ENCODE peak calls at places on chromosomes 7 and 10, in five cellular contexts. F, E, C, B and A are unnamed samples.
A peak's percentile ranks its signal among the peaks of the same experiment; 100 is the strongest.

GRCh38 chr10:97065128-97065527 is 120.6 kb downstream of the SLIT1 start:
- DNase-seq in F (no peak), E (no peak), C (no peak), B (no peak), A (no peak)

GRCh38 chr7:43449577-43449976 is 133.3 kb upstream of the STK17A start:
- DNase-seq in F (no peak), E (peak; percentile 38), C (no peak), B (no peak), A (no peak)

GRCh38 chr10:42982886-42983594 is 93.8 kb upstream of the RET start:
- DNase-seq in F (no peak), E (no peak), C (no peak), B (no peak), A (peak; percentile 5)

GRCh38 chr10:74114041-74114448 is 36.6 kb downstream of the AP3M1 start:
- DNase-seq in F (no peak), E (no peak), C (no peak), B (no peak), A (no peak)

GRCh38 chr7:110977127-110977776 is 113.7 kb upstream of the LRRN3 start:
- DNase-seq in F (no peak), E (no peak), C (no peak), B (peak; percentile 61), A (no peak)

GRCh38 chr7:16268821-16269768 is 152.2 kb downstream of the CRPPA start:
- DNase-seq in F (no peak), E (no peak), C (no peak), B (peak; percentile 95), A (no peak)

GRCh38 chr10:44752451-44753441 is 158.4 kb upstream of the TMEM72 start:
- DNase-seq in F (no peak), E (no peak), C (no peak), B (peak; percentile 100), A (no peak)

GRCh38 chr7:35405461-35405860 is 151.6 kb upstream of the TBX20 start:
- DNase-seq in F (no peak), E (no peak), C (no peak), B (no peak), A (no peak)

GRCh38 chr10:96814264-96814663 is 17.8 kb upstream of the LCOR start:
- DNase-seq in F (no peak), E (no peak), C (no peak), B (peak; percentile 92), A (no peak)

GRCh38 chr10:16952610-16953009 is 135.4 kb upstream of the RSU1 start:
- DNase-seq in F (no peak), E (no peak), C (no peak), B (no peak), A (no peak)

GRCh38 chr7:130423636-130424035 is 17.2 kb downstream of the CEP41 start:
- DNase-seq in F (no peak), E (no peak), C (no peak), B (no peak), A (no peak)

GRCh38 chr7:84675633-84676034 is 481.0 kb upstream of the SEMA3A start:
- DNase-seq in F (no peak), E (no peak), C (no peak), B (peak; percentile 23), A (no peak)

GRCh38 chr10:52571516-52572182 is 200.9 kb downstream of the MBL2 start:
- DNase-seq in F (no peak), E (no peak), C (no peak), B (no peak), A (no peak)

GRCh38 chr7:121079425-121080169 is 91.1 kb downstream of the CPED1 start:
- DNase-seq in F (no peak), E (no peak), C (no peak), B (peak; percentile 7), A (no peak)

GRCh38 chr7:38321050-38321449 is 47.6 kb upstream of the TARP start:
- DNase-seq in F (no peak), E (no peak), C (no peak), B (no peak), A (no peak)

GRCh38 chr10:96509017-96509641 is 4.6 kb downstream of the TLL2 start:
- DNase-seq in F (no peak), E (peak; percentile 84), C (no peak), B (peak; percentile 91), A (no peak)

GRCh38 chr7:55018361-55019328 is at the start of gene EGFR:
- DNase-seq in F (peak; percentile 14), E (peak; percentile 30), C (peak; percentile 81), B (peak; percentile 73), A (no peak)

GRCh38 chr7:50153141-50153540 is 60.1 kb upstream of the ZPBP start:
- DNase-seq in F (peak; percentile 64), E (no peak), C (no peak), B (no peak), A (no peak)

GRCh38 chr10:79415736-79416577 is 29.5 kb downstream of the ZCCHC24 start:
- DNase-seq in F (no peak), E (no peak), C (no peak), B (no peak), A (no peak)

GRCh38 chr7:22672892-22673637 is 53.9 kb upstream of the IL6 start:
- DNase-seq in F (peak; percentile 83), E (no peak), C (no peak), B (no peak), A (no peak)

GRCh38 chr7:27747969-27748368 is 8.0 kb downstream of the TAX1BP1 start:
- DNase-seq in F (no peak), E (no peak), C (no peak), B (no peak), A (no peak)

GRCh38 chr10:95391570-95392249 is 100.9 kb upstream of the PDLIM1 start:
- DNase-seq in F (peak; percentile 52), E (peak; percentile 39), C (no peak), B (peak; percentile 39), A (no peak)

GRCh38 chr7:20594023-20594422 is 21.4 kb upstream of the ABCB5 start:
- DNase-seq in F (no peak), E (no peak), C (no peak), B (no peak), A (no peak)

GRCh38 chr7:7857143-7857583 is 111.4 kb upstream of the GLCCI1 start:
- DNase-seq in F (peak; percentile 51), E (no peak), C (no peak), B (no peak), A (no peak)

GRCh38 chr10:30433286-30433778 is 652 bp upstream of the MAP3K8 start:
- DNase-seq in F (peak; percentile 54), E (no peak), C (peak; percentile 78), B (peak; percentile 67), A (peak; percentile 16)

GRCh38 chr10:31090894-31091607 is 59.4 kb upstream of the ZNF438 start:
- DNase-seq in F (peak; percentile 84), E (no peak), C (no peak), B (peak; percentile 87), A (no peak)

GRCh38 chr10:95278061-95278988 is 12.5 kb downstream of the PDLIM1 start:
- DNase-seq in F (no peak), E (no peak), C (no peak), B (peak; percentile 46), A (no peak)

GRCh38 chr10:30182191-30183075 is 123.0 kb upstream of the JCAD start:
- DNase-seq in F (no peak), E (no peak), C (no peak), B (peak; percentile 95), A (no peak)

GRCh38 chr7:111765936-111766643 is 203.8 kb upstream of the IMMP2L start:
- DNase-seq in F (peak; percentile 90), E (no peak), C (no peak), B (no peak), A (no peak)

DNA sequence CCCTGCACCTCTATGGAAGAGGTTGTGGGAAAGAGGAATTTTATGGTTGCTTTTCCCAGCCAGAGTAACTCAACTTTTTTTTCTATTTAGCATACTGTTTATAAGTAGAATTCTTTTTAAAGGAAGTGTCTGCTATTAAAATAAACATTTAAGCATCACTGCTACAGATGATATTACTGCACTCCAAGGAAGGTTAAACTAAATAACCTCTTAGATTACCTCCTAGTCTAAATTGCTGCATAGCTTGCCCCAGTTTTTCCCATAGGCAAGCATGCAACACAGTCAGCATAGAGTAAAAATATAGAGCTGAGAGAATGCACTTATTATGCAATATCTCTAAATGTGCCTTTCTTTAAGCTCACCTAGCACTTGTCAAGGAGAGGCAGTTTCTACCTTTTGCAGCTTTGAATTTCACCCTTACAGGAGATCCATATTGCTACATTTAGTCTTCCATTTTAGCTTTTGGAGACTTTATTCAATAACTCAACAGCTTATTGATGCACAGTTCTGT is 1392.4 kb upstream of the CELF2 start:
- DNase-seq in F (no peak), E (no peak), C (no peak), B (peak; percentile 33), A (no peak)
- H3K9me3 ChIP-seq in F (no peaks in the 10 kb centered on the region), E (no peaks in the 10 kb centered on the region), C (peaks cover 3% of the 10 kb centered on the region), B (no peaks in the 10 kb centered on the region), A (no peaks in the 10 kb centered on the region)

GRCh38 chr7:157480651-157481050 is 143.8 kb downstream of the DNAJB6 start:
- DNase-seq in F (no peak), E (no peak), C (no peak), B (no peak), A (no peak)
- H3K9me3 ChIP-seq in F (no peaks in the 10 kb centered on the region), E (no peaks in the 10 kb centered on the region), C (no peaks in the 10 kb centered on the region), B (peaks cover 8% of the 10 kb centered on the region), A (no peaks in the 10 kb centered on the region)

DNA sequence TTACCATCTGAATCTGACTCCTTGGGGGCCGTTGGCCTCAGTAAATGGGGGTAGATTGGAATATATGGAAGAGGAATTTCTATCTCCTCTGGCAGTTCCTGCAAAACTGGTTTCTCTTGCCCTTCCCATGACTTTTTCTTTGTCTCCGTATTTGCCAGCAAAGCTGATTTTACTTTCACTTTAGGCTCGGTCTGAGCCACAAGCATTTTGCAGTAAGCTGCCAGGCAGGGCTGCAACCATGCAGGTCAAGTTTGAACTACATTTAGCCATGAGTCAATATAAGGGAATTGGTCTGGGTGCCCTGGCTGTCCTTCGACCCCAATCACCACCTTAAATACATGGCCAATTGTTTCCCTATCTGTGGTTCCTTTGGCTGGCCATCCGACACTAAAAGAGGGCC is 104.3 kb downstream of the TRIM24 start:
- DNase-seq in F (no peak), E (no peak), C (no peak), B (peak; percentile 4), A (no peak)
- H3K9me3 ChIP-seq in F (no peaks in the 10 kb centered on the region), E (peaks cover 29% of the 10 kb centered on the region), C (peaks cover 56% of the 10 kb centered on the region), B (peaks cover 24% of the 10 kb centered on the region), A (peaks cover 9% of the 10 kb centered on the region)

GRCh38 chr7:70915067-70915466 is 216.9 kb upstream of the GALNT17 start:
- DNase-seq in F (no peak), E (no peak), C (no peak), B (no peak), A (no peak)

GRCh38 chr7:70923086-70923845 is 208.7 kb upstream of the GALNT17 start:
- DNase-seq in F (no peak), E (no peak), C (no peak), B (no peak), A (no peak)

GRCh38 chr7:70919491-70920073 is 212.4 kb upstream of the GALNT17 start:
- DNase-seq in F (no peak), E (no peak), C (no peak), B (no peak), A (no peak)

GRCh38 chr7:70925411-70926115 is 206.4 kb upstream of the GALNT17 start:
- DNase-seq in F (no peak), E (no peak), C (no peak), B (no peak), A (no peak)

DNA sequence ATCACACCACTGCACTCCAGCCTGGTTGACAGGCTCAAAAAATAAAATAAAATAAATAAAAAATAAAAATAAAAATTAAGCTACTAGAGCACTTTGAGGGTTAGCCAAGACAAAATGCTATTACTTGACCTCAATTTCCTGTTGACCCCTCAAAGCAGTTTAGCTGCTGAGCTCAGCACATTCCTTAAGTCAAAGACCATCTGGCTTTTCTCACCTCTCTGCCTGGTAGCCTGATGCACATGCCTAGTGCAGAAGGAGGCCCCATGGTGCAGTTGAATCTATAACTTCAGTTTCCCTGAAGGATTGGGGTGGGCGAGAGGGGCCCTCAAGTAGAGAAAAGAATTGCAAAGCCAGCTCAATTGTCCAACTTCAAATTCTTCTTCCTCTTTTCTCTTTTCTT is 211.1 kb upstream of the GALNT17 start:
- DNase-seq in F (peak; percentile 42), E (no peak), C (no peak), B (no peak), A (no peak)
- H3K9me3 ChIP-seq in F (no peaks in the 10 kb centered on the region), E (no peaks in the 10 kb centered on the region), C (no peaks in the 10 kb centered on the region), B (no peaks in the 10 kb centered on the region), A (no peaks in the 10 kb centered on the region)